ENCODE peak calls at places on chromosome 6, in ten cellular contexts. X, F, T, I, A, V, L, U, G and H are unnamed samples.

GRCh38 chr6:112846711-112847110 is 499.6 kb downstream of the RFPL4B start:
- DNase-seq in I (peak), V (peak), L (no peak), X (no peak), T (no peak), F (no peak), U (no peak), A (no peak), G (no peak), H (no peak)

GRCh38 chr6:137489410-137490371 is 4.5 kb downstream of the OLIG3 start:
- DNase-seq in U (no peak), A (peak), X (no peak), L (peak), V (peak), G (no peak), F (no peak), T (no peak), I (no peak), H (no peak)

GRCh38 chr6:166950443-166950821 is 5.9 kb downstream of the RNASET2 start:
- DNase-seq in L (no peak), X (no peak), G (no peak), T (peak), F (no peak), V (no peak), I (no peak), U (no peak), A (no peak), H (no peak)

GRCh38 chr6:11033825-11034224 is 10.3 kb downstream of the ELOVL2 start:
- DNase-seq in A (no peak), U (no peak), I (peak), V (no peak), X (no peak), L (no peak), F (no peak), G (no peak), T (no peak), H (peak)

GRCh38 chr6:83808005-83808404 is 45.2 kb upstream of the RIPPLY2 start:
- DNase-seq in L (no peak), F (no peak), U (no peak), V (no peak), I (no peak), G (no peak), T (no peak), A (no peak), X (no peak), H (no peak)

GRCh38 chr6:104411302-104411701 is 448.4 kb downstream of the HACE1 start:
- DNase-seq in T (no peak), F (no peak), X (no peak), U (no peak), L (no peak), I (no peak), G (no peak), V (no peak), A (no peak), H (no peak)

GRCh38 chr6:133241088-133241900 is at the start of gene EYA4:
- DNase-seq in X (peak), G (no peak), V (peak), L (no peak), U (peak), T (no peak), F (no peak), I (peak), A (peak), H (peak)

GRCh38 chr6:104603108-104603745 is 256.5 kb downstream of the HACE1 start:
- DNase-seq in G (no peak), U (no peak), L (no peak), V (no peak), X (no peak), A (no peak), I (no peak), F (no peak), T (no peak), H (no peak)

GRCh38 chr6:124066995-124067552 is 263.4 kb downstream of the NKAIN2 start:
- DNase-seq in I (no peak), V (no peak), G (no peak), L (no peak), A (no peak), U (no peak), F (no peak), X (no peak), T (no peak), H (no peak)

GRCh38 chr6:169035381-169036280 is 218.0 kb downstream of the THBS2 start:
- DNase-seq in V (no peak), I (peak), G (no peak), X (no peak), T (peak), F (no peak), L (no peak), U (peak), A (no peak), H (peak)

GRCh38 chr6:170228581-170229310 is 62.1 kb downstream of the DLL1 start:
- DNase-seq in F (no peak), L (no peak), G (no peak), V (no peak), A (no peak), T (no peak), U (peak), I (no peak), X (no peak), H (no peak)

GRCh38 chr6:134909701-134910595 is 40.0 kb downstream of the ALDH8A1 start:
- DNase-seq in T (peak), A (no peak), U (no peak), V (no peak), F (no peak), G (no peak), L (no peak), X (no peak), I (peak), H (peak)

GRCh38 chr6:7920425-7920824 is 9.8 kb upstream of the TXNDC5 start:
- DNase-seq in F (no peak), X (no peak), U (no peak), I (no peak), G (no peak), L (no peak), A (no peak), V (no peak), T (no peak), H (no peak)

GRCh38 chr6:44396968-44397367 is 9.5 kb downstream of the CDC5L start:
- DNase-seq in F (no peak), G (no peak), X (no peak), T (no peak), U (no peak), L (no peak), I (no peak), V (no peak), A (no peak), H (no peak)

GRCh38 chr6:104784884-104785283 is 74.8 kb downstream of the HACE1 start:
- DNase-seq in A (no peak), L (no peak), X (no peak), F (no peak), G (no peak), I (peak), T (no peak), U (no peak), V (no peak), H (peak)

GRCh38 chr6:92110390-92110789 is 1309.0 kb downstream of the EPHA7 start:
- DNase-seq in V (no peak), A (no peak), G (no peak), F (no peak), I (no peak), X (no peak), T (no peak), L (no peak), U (no peak), H (no peak)

GRCh38 chr6:10555625-10556309 is 34.6 kb downstream of the GCNT2 start:
- DNase-seq in T (peak), U (no peak), F (no peak), G (peak), A (peak), L (peak), I (peak), V (peak), X (peak), H (peak)

GRCh38 chr6:113411006-113411405 is 446.1 kb upstream of the MARCKS start:
- DNase-seq in F (no peak), G (no peak), A (no peak), X (no peak), T (no peak), I (no peak), V (no peak), L (no peak), U (no peak), H (no peak)

GRCh38 chr6:76861403-76861802 is 601.9 kb downstream of the HTR1B start:
- DNase-seq in U (no peak), X (no peak), T (no peak), A (peak), G (peak), L (no peak), V (peak), I (peak), F (no peak), H (no peak)

GRCh38 chr6:137870744-137871247 is 3.7 kb downstream of the TNFAIP3 start:
- DNase-seq in X (no peak), T (no peak), U (no peak), V (peak), I (peak), L (no peak), G (peak), F (no peak), A (peak), H (no peak)

GRCh38 chr6:136846046-136846445 is 23.7 kb downstream of the PEX7 start:
- DNase-seq in U (no peak), T (no peak), I (peak), F (no peak), X (no peak), L (no peak), V (peak), A (peak), G (peak), H (peak)

GRCh38 chr6:97437087-97437486 is 154.1 kb upstream of the MMS22L start:
- DNase-seq in X (no peak), T (no peak), G (no peak), L (no peak), V (peak), F (no peak), I (peak), A (peak), U (no peak), H (peak)

GRCh38 chr6:133548409-133548808 is 307.3 kb downstream of the EYA4 start:
- DNase-seq in V (peak), T (no peak), X (no peak), U (no peak), G (no peak), F (no peak), A (peak), I (peak), L (no peak), H (peak)

GRCh38 chr6:14454467-14454763 is 336.8 kb downstream of the CD83 start:
- DNase-seq in A (no peak), L (no peak), F (no peak), G (no peak), V (no peak), T (no peak), I (no peak), X (no peak), U (no peak), H (no peak)

GRCh38 chr6:112780498-112781096 is 433.5 kb downstream of the RFPL4B start:
- DNase-seq in G (peak), X (peak), V (peak), T (peak), L (peak), U (no peak), A (peak), F (no peak), I (peak), H (peak)

GRCh38 chr6:70371454-70372105 is 41.7 kb upstream of the FAM135A start:
- DNase-seq in U (no peak), G (no peak), F (no peak), V (peak), A (peak), L (no peak), X (no peak), I (peak), T (no peak), H (peak)

GRCh38 chr6:166999845-167000253 is 652 bp downstream of the CEP43 start:
- DNase-seq in V (peak), I (peak), A (no peak), G (no peak), F (no peak), X (no peak), T (no peak), U (no peak), L (no peak), H (no peak)

GRCh38 chr6:63516186-63516944 is 55.9 kb upstream of the LOC128125822 start:
- DNase-seq in T (no peak), V (no peak), I (peak), U (no peak), F (no peak), X (no peak), G (no peak), A (no peak), L (no peak), H (no peak)

GRCh38 chr6:44386929-44387345 is 569 bp upstream of the CDC5L start:
- DNase-seq in F (no peak), G (no peak), V (no peak), I (peak), T (no peak), A (no peak), X (no peak), U (no peak), L (no peak), H (peak)

GRCh38 chr6:7256785-7257184 is 56.2 kb downstream of the SSR1 start:
- DNase-seq in V (no peak), I (no peak), A (no peak), T (no peak), X (no peak), G (peak), U (no peak), F (no peak), L (peak), H (no peak)

GRCh38 chr6:32700391-32701040 is 34.1 kb upstream of the HLA-DQB1 start:
- DNase-seq in I (peak), F (no peak), A (peak), U (no peak), L (no peak), X (no peak), V (peak), G (peak), T (no peak), H (peak)

GRCh38 chr6:24464253-24465038 is 24.9 kb downstream of the GPLD1 start:
- DNase-seq in U (no peak), V (no peak), X (no peak), T (no peak), G (no peak), L (no peak), F (no peak), A (no peak), I (no peak), H (no peak)

GRCh38 chr6:41896280-41896679 is 1.1 kb upstream of the USP49 start:
- DNase-seq in F (no peak), U (no peak), A (no peak), X (no peak), T (no peak), L (no peak), G (no peak), I (no peak), V (no peak), H (no peak)
- H3K4me3 ChIP-seq in F (peak), U (peak), A (peak), X (peak), T (no peak), L (peak), G (peak), I (peak), V (peak), H (peak)

GRCh38 chr6:23414922-23415321 is 711.1 kb upstream of the NRSN1 start:
- DNase-seq in G (no peak), F (no peak), U (no peak), T (no peak), V (no peak), I (no peak), L (no peak), X (no peak), A (no peak), H (no peak)

GRCh38 chr6:23415819-23416427 is 710.1 kb upstream of the NRSN1 start:
- DNase-seq in U (no peak), I (no peak), A (no peak), T (no peak), L (no peak), X (no peak), G (no peak), V (no peak), F (no peak), H (no peak)

GRCh38 chr6:23412770-23413169 is 713.2 kb upstream of the NRSN1 start:
- DNase-seq in V (no peak), G (no peak), T (no peak), I (no peak), X (no peak), L (no peak), F (no peak), A (no peak), U (no peak), H (peak)

GRCh38 chr6:23413327-23414203 is 712.5 kb upstream of the NRSN1 start:
- DNase-seq in X (no peak), I (peak), F (no peak), A (no peak), T (no peak), V (no peak), L (no peak), G (no peak), U (no peak), H (peak)

GRCh38 chr6:23414204-23414501 is 711.9 kb upstream of the NRSN1 start:
- DNase-seq in I (peak), V (peak), X (no peak), U (no peak), A (no peak), L (no peak), G (no peak), T (no peak), F (no peak), H (peak)
- TF ChIP-seq CTCF in I (peak), V (peak), X (peak), U (peak), A (no peak), L (no peak), G (peak), T (no peak), F (no peak), H (peak)

GRCh38 chr6:25583099-25583498 is 68.9 kb upstream of the SCGN start:
- DNase-seq in X (no peak), A (no peak), T (no peak), U (no peak), F (no peak), L (no peak), I (no peak), V (no peak), G (no peak), H (peak)
- H3K4me3 ChIP-seq in X (no peak), A (no peak), T (no peak), U (no peak), F (no peak), L (no peak), I (no peak), V (no peak), G (no peak), H (no peak)

DNA sequence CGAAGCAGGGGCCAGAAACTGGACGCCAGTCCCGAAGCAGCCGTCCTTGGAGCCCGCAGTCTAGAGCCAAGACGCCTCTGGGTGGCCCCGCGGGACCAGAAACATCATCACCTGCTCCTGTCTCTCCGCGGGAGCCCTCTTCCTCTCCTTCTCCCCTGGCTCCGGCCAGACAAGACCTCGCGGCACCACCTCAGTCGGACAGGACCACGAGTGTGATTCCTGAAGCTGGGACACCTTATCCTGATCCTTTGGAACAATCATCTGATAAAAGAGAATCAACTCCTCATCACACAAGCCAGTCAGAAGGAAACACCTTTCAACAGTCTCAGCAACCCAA is 446 bp downstream of the RSPH4A start:
- DNase-seq in L (no peak), G (no peak), A (peak), V (peak), X (no peak), I (no peak), F (no peak), U (no peak), T (no peak), H (no peak)
- TF ChIP-seq CTCF in L (no peak), G (no peak), A (no peak), V (no peak), X (no peak), I (no peak), F (no peak), U (no peak), T (no peak), H (no peak)

GRCh38 chr6:145814501-145815350 is at the start of gene FBXO30:
- DNase-seq in X (peak), A (peak), I (peak), T (peak), F (peak), V (peak), L (peak), U (peak), G (peak), H (peak)
- H3K4me3 ChIP-seq in X (peak), A (peak), I (peak), T (peak), F (peak), V (peak), L (peak), U (peak), G (peak), H (peak)

DNA sequence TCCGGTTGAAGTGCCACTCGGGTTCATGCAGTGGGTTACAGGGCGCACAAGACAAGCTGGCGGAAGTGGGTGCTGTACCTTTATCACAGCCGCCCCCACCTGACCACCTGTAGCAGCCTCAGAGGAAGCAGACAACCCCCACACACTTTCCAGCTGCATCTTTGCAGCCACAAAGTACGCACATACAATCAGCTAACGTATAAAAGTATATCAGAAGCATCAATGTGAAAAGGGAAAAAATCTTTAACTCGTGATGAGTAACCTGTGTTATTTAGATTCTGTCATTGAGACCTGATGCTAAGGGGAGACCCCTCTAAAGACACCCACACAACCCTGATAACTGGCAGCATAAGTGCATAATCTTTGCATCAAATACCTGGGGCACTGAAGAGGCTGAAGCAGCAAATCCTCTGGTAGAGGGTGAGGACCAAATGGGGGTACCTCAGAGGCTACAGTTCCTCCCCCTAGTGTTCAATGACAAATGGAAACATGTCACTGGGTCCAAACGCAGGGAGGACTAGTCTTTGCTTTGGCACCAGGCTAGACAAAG is 22.1 kb downstream of the BACH2 start:
- DNase-seq in U (no peak), F (peak), V (peak), G (no peak), A (peak), I (no peak), T (no peak), X (no peak), L (peak), H (no peak)
- TF ChIP-seq CTCF in U (no peak), F (no peak), V (peak), G (peak), A (peak), I (no peak), T (no peak), X (no peak), L (no peak), H (no peak)

GRCh38 chr6:35723587-35723986 is 13.2 kb upstream of the ARMC12 start:
- DNase-seq in F (no peak), A (no peak), X (no peak), L (no peak), U (peak), T (no peak), V (no peak), I (no peak), G (no peak), H (no peak)
- H3K4me3 ChIP-seq in F (no peak), A (no peak), X (no peak), L (no peak), U (no peak), T (no peak), V (no peak), I (no peak), G (no peak), H (no peak)